ENCODE peak calls at places on chromosome 2, in seven cellular contexts. U, P, V, L, J, D and O are unnamed samples. For H3K4me1, the result is how much of the 10 kb centered on the place peaks cover.

GRCh38 chr2:177772529-177772928 is 300.0 kb downstream of the PDE11A start:
- DNase-seq in L (peak), J (no peak), U (peak), D (no peak), V (peak), P (no peak), O (no peak)

GRCh38 chr2:112472547-112473263 is 9.3 kb upstream of the TTL start:
- DNase-seq in P (no peak), V (no peak), D (no peak), U (no peak), L (no peak), J (no peak), O (no peak)

GRCh38 chr2:49005261-49005660 is 149.1 kb downstream of the FSHR start:
- DNase-seq in J (no peak), V (no peak), P (no peak), L (no peak), U (no peak), D (no peak), O (no peak)

GRCh38 chr2:12317853-12318426 is 398.8 kb upstream of the TRIB2 start:
- DNase-seq in P (no peak), D (no peak), V (peak), L (peak), U (no peak), J (no peak), O (no peak)

GRCh38 chr2:132651115-132652099 is 18.6 kb downstream of the LYPD1 start:
- DNase-seq in U (no peak), V (peak), J (no peak), P (no peak), D (no peak), L (peak), O (peak)

GRCh38 chr2:217273851-217274250 is 414.0 kb upstream of the TNP1 start:
- DNase-seq in P (no peak), U (no peak), V (no peak), L (no peak), J (no peak), D (no peak), O (no peak)

GRCh38 chr2:84891355-84892010 is 10.6 kb upstream of the TRABD2A start:
- DNase-seq in L (no peak), D (no peak), J (no peak), V (no peak), U (no peak), P (no peak), O (peak)

GRCh38 chr2:109172556-109173105 is 43.6 kb downstream of the SH3RF3 start:
- DNase-seq in V (no peak), J (no peak), D (no peak), L (peak), U (no peak), P (no peak), O (no peak)

GRCh38 chr2:146323564-146323963 is 1521.3 kb upstream of the ACVR2A start:
- DNase-seq in V (no peak), U (no peak), L (peak), D (no peak), J (no peak), P (no peak), O (no peak)

GRCh38 chr2:233990261-233990798 is 60.2 kb upstream of the SPP2 start:
- DNase-seq in U (no peak), P (no peak), D (peak), V (no peak), J (no peak), L (no peak), O (no peak)

GRCh38 chr2:65142515-65142914 is 12.6 kb upstream of the RAB1A start:
- DNase-seq in V (no peak), P (no peak), D (no peak), J (no peak), U (peak), L (no peak), O (no peak)

GRCh38 chr2:10610213-10610892 is 79.4 kb downstream of the NOL10 start:
- DNase-seq in P (no peak), J (no peak), L (no peak), D (no peak), U (no peak), V (peak), O (no peak)

GRCh38 chr2:74867841-74868658 is 34.1 kb downstream of the HK2 start:
- DNase-seq in L (peak), J (peak), V (peak), D (no peak), U (no peak), P (no peak), O (no peak)

GRCh38 chr2:111694690-111695089 is 189.3 kb downstream of the ANAPC1 start:
- DNase-seq in D (no peak), V (no peak), P (peak), J (no peak), U (no peak), L (peak), O (no peak)

GRCh38 chr2:216757532-216757931 is 62.2 kb upstream of the IGFBP5 start:
- DNase-seq in L (no peak), V (no peak), U (no peak), J (no peak), P (no peak), D (no peak), O (no peak)

GRCh38 chr2:148930046-148930775 is 55.2 kb downstream of the KIF5C start:
- DNase-seq in J (no peak), U (no peak), P (no peak), L (no peak), V (peak), D (no peak), O (no peak)

GRCh38 chr2:97740590-97741182 is 27.3 kb downstream of the ZAP70 start:
- DNase-seq in P (no peak), J (peak), L (peak), U (peak), V (peak), D (no peak), O (peak)

GRCh38 chr2:173184031-173185004 is 108.7 kb downstream of the MAP3K20 start:
- DNase-seq in V (peak), D (no peak), U (no peak), L (peak), J (no peak), P (no peak), O (peak)

GRCh38 chr2:240589381-240589780 is 2.8 kb downstream of the CAPN10 start:
- DNase-seq in L (no peak), P (no peak), J (no peak), D (no peak), V (no peak), U (no peak), O (no peak)

GRCh38 chr2:149765003-149765402 is 177.4 kb upstream of the MMADHC start:
- DNase-seq in L (no peak), V (no peak), D (no peak), P (no peak), J (no peak), U (no peak), O (no peak)

GRCh38 chr2:102193074-102193473 is 6.3 kb downstream of the IL1RL2 start:
- DNase-seq in P (no peak), U (no peak), J (no peak), D (no peak), L (no peak), V (no peak), O (no peak)

GRCh38 chr2:188898261-188898660 is 75.9 kb upstream of the COL3A1 start:
- DNase-seq in D (no peak), P (no peak), V (no peak), U (no peak), J (no peak), L (peak), O (no peak)

GRCh38 chr2:172440795-172441194 is 13.4 kb downstream of the ITGA6 start:
- DNase-seq in J (no peak), D (no peak), L (no peak), U (no peak), P (no peak), V (peak), O (no peak)

GRCh38 chr2:64876137-64876647 is 113.0 kb upstream of the SLC1A4 start:
- DNase-seq in V (peak), J (no peak), L (peak), P (peak), D (no peak), U (no peak), O (peak)

GRCh38 chr2:221434155-221434554 is 137.9 kb downstream of the EPHA4 start:
- DNase-seq in J (no peak), V (no peak), U (no peak), P (no peak), D (no peak), L (no peak), O (no peak)

GRCh38 chr2:126795661-126796060 is 103.0 kb upstream of the TEX51 start:
- DNase-seq in J (no peak), D (no peak), V (no peak), L (no peak), P (no peak), U (no peak), O (peak)

GRCh38 chr2:218217366-218218309 is 649 bp downstream of the ARPC2 start:
- DNase-seq in V (peak), P (peak), L (no peak), J (peak), D (no peak), U (peak), O (peak)

GRCh38 chr2:86453838-86454237 is 12.7 kb downstream of the KDM3A start:
- DNase-seq in L (peak), P (peak), V (no peak), U (no peak), J (no peak), D (no peak), O (no peak)

GRCh38 chr2:217434183-217434620 is 568.6 kb downstream of the TNS1 start:
- DNase-seq in D (peak), P (peak), J (peak), V (peak), L (peak), U (peak), O (peak)

GRCh38 chr2:189698020-189698887 is 23.8 kb downstream of the ANKAR start:
- DNase-seq in V (peak), L (peak), U (peak), J (no peak), D (no peak), P (no peak), O (peak)

GRCh38 chr2:118102433-118103082 is 14.3 kb downstream of the INSIG2 start:
- DNase-seq in V (no peak), J (no peak), U (no peak), D (no peak), P (no peak), L (peak), O (no peak)

GRCh38 chr2:105769504-105769903 is 24.8 kb downstream of the NCK2 start:
- DNase-seq in L (no peak), J (no peak), D (no peak), U (no peak), V (peak), P (no peak), O (peak)

GRCh38 chr2:119644186-119644585 is 34.8 kb upstream of the TMEM177 start:
- DNase-seq in D (no peak), U (no peak), V (no peak), P (no peak), L (peak), J (no peak), O (no peak)

GRCh38 chr2:95297088-95297487 is at the start of gene KCNIP3:
- DNase-seq in V (peak), J (no peak), U (no peak), L (peak), P (no peak), D (no peak), O (peak)

GRCh38 chr2:195342105-195342504 is 314.9 kb upstream of the SLC39A10 start:
- DNase-seq in L (no peak), J (no peak), U (no peak), V (no peak), P (no peak), D (no peak), O (no peak)

GRCh38 chr2:18118703-18119102 is 240.2 kb downstream of the KCNS3 start:
- DNase-seq in V (no peak), L (peak), J (no peak), P (no peak), D (no peak), U (no peak), O (no peak)

GRCh38 chr2:129905664-129906081 is 73.8 kb upstream of the RAB6C start:
- DNase-seq in J (no peak), D (no peak), V (no peak), U (no peak), P (no peak), L (no peak), O (peak)

GRCh38 chr2:68359889-68360288 is 5.2 kb upstream of the PLEK start:
- DNase-seq in D (no peak), L (no peak), U (peak), P (no peak), V (no peak), J (no peak), O (no peak)

GRCh38 chr2:68365087-68365486 is at the start of gene PLEK:
- DNase-seq in D (no peak), V (no peak), P (peak), L (no peak), J (peak), U (peak), O (no peak)

GRCh38 chr2:68363731-68364130 is 1.4 kb upstream of the PLEK start:
- DNase-seq in P (no peak), J (no peak), D (no peak), V (no peak), U (peak), L (no peak), O (no peak)

GRCh38 chr2:68362749-68363148 is 2.3 kb upstream of the PLEK start:
- DNase-seq in J (no peak), L (no peak), V (no peak), U (peak), P (no peak), D (no peak), O (no peak)

GRCh38 chr2:68362069-68362468 is 3.0 kb upstream of the PLEK start:
- DNase-seq in J (peak), P (peak), U (peak), V (peak), L (peak), D (peak), O (peak)
- H3K27ac ChIP-seq in J (no peak), P (no peak), U (peak), V (no peak), L (no peak), D (peak), O (no peak)

GRCh38 chr2:237943395-237944094 is 23.3 kb upstream of the UBE2F start:
- DNase-seq in V (no peak), P (no peak), U (no peak), J (no peak), D (no peak), L (no peak), O (no peak)

GRCh38 chr2:237942512-237942897 is 24.3 kb upstream of the UBE2F start:
- DNase-seq in L (no peak), V (no peak), P (no peak), D (no peak), J (no peak), U (no peak), O (no peak)

GRCh38 chr2:237939251-237939650 is 27.6 kb upstream of the UBE2F start:
- DNase-seq in P (no peak), L (peak), V (no peak), U (no peak), J (no peak), D (no peak), O (no peak)

GRCh38 chr2:237941239-237941638 is 25.6 kb upstream of the UBE2F start:
- DNase-seq in P (no peak), L (no peak), U (no peak), J (no peak), D (no peak), V (no peak), O (no peak)

GRCh38 chr2:237940828-237941227 is 26.0 kb upstream of the UBE2F start:
- DNase-seq in P (no peak), U (no peak), J (no peak), L (no peak), V (no peak), D (no peak), O (no peak)
- H3K4me1 ChIP-seq in P (under half), U (under half), J (under half), L (under half), V (under half), D (under half), O (under half)

DNA sequence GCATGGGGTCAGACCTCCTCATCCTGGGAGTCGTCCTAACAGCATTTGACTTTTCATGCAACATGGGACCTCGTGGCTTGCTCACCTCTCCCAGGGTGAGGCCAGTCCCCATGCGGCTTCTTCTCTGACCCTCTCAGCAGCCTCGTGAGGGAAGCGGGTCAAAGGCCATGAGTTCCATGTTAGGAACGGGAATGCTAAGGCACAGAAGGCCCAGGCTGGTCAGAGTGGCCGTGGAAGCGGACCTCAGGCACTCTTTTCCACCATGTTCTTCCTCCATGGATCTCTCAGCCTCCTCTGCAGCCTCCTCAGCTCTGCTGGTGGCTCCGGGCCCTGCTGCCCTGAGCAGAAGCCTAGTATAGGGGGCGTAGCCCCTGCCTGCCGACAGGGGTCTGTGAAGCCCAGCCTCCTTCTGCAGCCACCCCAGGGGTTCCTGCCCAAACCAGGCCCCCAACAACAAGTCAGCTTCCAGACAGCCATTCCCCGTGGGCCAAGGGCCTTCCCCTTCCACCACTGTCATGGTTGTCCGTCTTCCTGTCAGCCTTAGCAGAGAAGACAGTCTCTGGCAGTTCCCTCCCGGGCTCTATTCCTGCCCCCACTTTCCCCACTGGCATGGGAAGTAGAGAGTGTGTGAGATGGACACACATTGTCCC is 60.0 kb upstream of the OTOF start:
- DNase-seq in D (no peak), V (no peak), P (no peak), J (no peak), U (no peak), L (no peak), O (peak)
- H3K27ac ChIP-seq in D (no peak), V (no peak), P (no peak), J (no peak), U (no peak), L (no peak), O (no peak)

DNA sequence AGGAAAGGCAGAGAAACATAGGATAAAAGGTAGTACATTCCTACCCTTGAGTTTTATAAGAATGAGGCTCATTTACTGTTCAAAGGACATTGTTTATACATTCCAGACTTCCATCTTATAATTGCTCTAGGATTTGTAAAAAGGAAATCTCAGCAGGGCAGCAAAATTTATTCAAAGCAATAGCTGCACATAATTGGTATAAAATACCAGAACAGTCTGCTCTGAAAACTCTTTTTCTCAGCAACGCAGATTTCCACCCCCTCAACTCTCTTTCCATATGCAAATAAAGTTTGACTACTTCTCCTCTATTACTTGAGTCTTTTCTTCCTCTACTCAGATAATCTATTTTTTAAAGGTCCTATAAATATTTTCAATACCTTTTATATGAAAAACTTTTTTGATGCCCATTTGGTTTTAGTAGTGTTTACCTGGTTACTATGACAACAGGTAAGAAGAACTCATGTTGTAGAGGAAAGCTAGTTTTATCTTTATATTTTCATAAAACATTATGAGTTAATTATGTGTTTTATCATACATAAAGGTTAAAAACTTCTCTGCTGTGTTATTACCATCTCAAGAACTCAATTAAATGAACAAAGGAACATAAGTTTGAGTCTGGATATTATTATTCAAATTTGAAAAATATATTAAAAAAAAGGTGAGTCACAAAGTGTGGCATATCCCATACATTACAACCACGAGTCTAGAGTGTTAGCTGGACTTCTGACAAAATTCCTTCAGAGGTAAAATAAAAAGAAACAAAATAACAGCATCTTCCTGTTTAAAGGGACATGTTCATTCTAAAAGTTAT is 19.9 kb downstream of the RBMS1 start:
- DNase-seq in U (no peak), V (no peak), D (no peak), L (peak), P (no peak), J (no peak), O (no peak)
- H3K4me1 ChIP-seq in U (under half), V (half or more), D (under half), L (under half), P (half or more), J (half or more), O (under half)

GRCh38 chr2:69827796-69828540 is 1.5 kb upstream of the GMCL1 start:
- DNase-seq in J (no peak), V (no peak), P (no peak), D (no peak), L (peak), U (no peak), O (no peak)
- H3K27ac ChIP-seq in J (no peak), V (peak), P (no peak), D (no peak), L (no peak), U (no peak), O (no peak)

GRCh38 chr2:198328454-198328853 is 524.1 kb downstream of the PLCL1 start:
- DNase-seq in V (no peak), P (no peak), D (no peak), J (no peak), U (no peak), L (no peak), O (no peak)

GRCh38 chr2:198325359-198325758 is 521.0 kb downstream of the PLCL1 start:
- DNase-seq in U (no peak), V (no peak), J (no peak), D (no peak), P (no peak), L (no peak), O (no peak)

GRCh38 chr2:198324071-198324470 is 519.7 kb downstream of the PLCL1 start:
- DNase-seq in P (no peak), L (no peak), U (no peak), D (no peak), V (no peak), J (no peak), O (no peak)

GRCh38 chr2:198326431-198326830 is 522.0 kb downstream of the PLCL1 start:
- DNase-seq in J (no peak), V (no peak), L (no peak), P (no peak), D (no peak), U (no peak), O (no peak)

GRCh38 chr2:198327526-198327925 is 523.1 kb downstream of the PLCL1 start:
- DNase-seq in J (no peak), V (no peak), P (no peak), D (no peak), L (no peak), U (no peak), O (no peak)
- H3K4me1 ChIP-seq in J (under half), V (under half), P (under half), D (under half), L (under half), U (under half), O (under half)